ENCODE peak calls at places on chromosomes 11 and 22, in five cellular contexts. T is nephron progenitor cell; Q is neural progenitor cell; W is CD8-positive, alpha-beta T cell; A is tibial nerve. U is an unnamed sample.

GRCh38 chr11:18696638-18697225 is 1.8 kb upstream of the TMEM86A start:
- DNase-seq in T (no peak), W (no peak), Q (no peak), A (no peak), U (no peak)

GRCh38 chr11:61045271-61045670 is 57.0 kb upstream of the CD5 start:
- DNase-seq in T (no peak), A (no peak), W (no peak), Q (no peak), U (no peak)

GRCh38 chr11:102451041-102451692 is 1.4 kb downstream of the TMEM123 start:
- DNase-seq in Q (no peak), T (no peak), W (no peak), A (no peak), U (no peak)

GRCh38 chr11:128451651-128452470 is 135.5 kb downstream of the ETS1 start:
- DNase-seq in Q (peak), W (no peak), T (no peak), A (peak), U (no peak)

GRCh38 chr11:105639527-105639926 is 29.7 kb downstream of the GRIA4 start:
- DNase-seq in A (no peak), W (no peak), T (no peak), Q (no peak), U (no peak)

GRCh38 chr11:35427158-35427557 is 7.8 kb upstream of the SLC1A2 start:
- DNase-seq in A (peak), T (no peak), W (no peak), Q (no peak), U (no peak)

GRCh38 chr11:298406-299065 is 790 bp downstream of the IFITM5 start:
- DNase-seq in T (no peak), A (no peak), W (no peak), Q (no peak), U (no peak)

GRCh38 chr11:74307409-74307808 is 4.0 kb downstream of the P4HA3 start:
- DNase-seq in A (no peak), Q (no peak), T (no peak), W (no peak), U (no peak)

GRCh38 chr22:50520826-50521453 is 4.5 kb downstream of the SCO2 start:
- DNase-seq in T (no peak), Q (no peak), A (no peak), W (no peak), U (no peak)

GRCh38 chr11:57315491-57315890 is 9.3 kb downstream of the TNKS1BP1 start:
- DNase-seq in W (no peak), A (no peak), T (peak), Q (no peak), U (no peak)

GRCh38 chr22:44587004-44587793 is 89.2 kb upstream of the RTL6 start:
- DNase-seq in W (no peak), T (peak), Q (peak), A (no peak), U (no peak)

GRCh38 chr22:38193580-38193979 is 8.2 kb upstream of the MAFF start:
- DNase-seq in W (no peak), T (no peak), A (no peak), Q (no peak), U (no peak)

GRCh38 chr11:115084191-115084590 is 405.9 kb downstream of the NXPE2 start:
- DNase-seq in Q (peak), A (no peak), W (no peak), T (peak), U (peak)

GRCh38 chr22:38930512-38930911 is 26.9 kb upstream of the APOBEC3A start:
- DNase-seq in A (no peak), T (no peak), Q (no peak), W (no peak), U (no peak)

GRCh38 chr11:44775366-44776356 is 48.9 kb downstream of the TSPAN18 start:
- DNase-seq in W (peak), A (peak), T (peak), Q (peak), U (no peak)

GRCh38 chr11:83042966-83043711 is 28.6 kb downstream of the RAB30 start:
- DNase-seq in T (no peak), Q (no peak), W (no peak), A (no peak), U (no peak)

GRCh38 chr11:111788464-111788863 is 22.3 kb upstream of the PPP2R1B start:
- DNase-seq in A (no peak), T (no peak), W (no peak), Q (no peak), U (no peak)

GRCh38 chr11:45518096-45518852 is 147.1 kb downstream of the CHST1 start:
- DNase-seq in W (no peak), A (no peak), Q (peak), T (no peak), U (no peak)

GRCh38 chr22:41687901-41688364 is 734 bp downstream of the SNU13 start:
- DNase-seq in T (peak), W (no peak), Q (peak), A (peak), U (no peak)

GRCh38 chr11:107996025-107996776 is 12.5 kb upstream of the CUL5 start:
- DNase-seq in W (no peak), T (no peak), A (no peak), Q (no peak), U (no peak)

GRCh38 chr11:122108192-122108799 is 7.7 kb downstream of the BLID start:
- DNase-seq in Q (peak), W (no peak), T (peak), A (peak), U (no peak)

GRCh38 chr11:12377824-12378593 is 638 bp downstream of the PARVA start:
- DNase-seq in A (peak), T (peak), Q (peak), W (no peak), U (no peak)

GRCh38 chr11:72595292-72595684 is 78.9 kb downstream of the PDE2A start:
- DNase-seq in A (no peak), Q (peak), W (no peak), T (no peak), U (peak)

GRCh38 chr11:118295834-118296454 is 8.6 kb upstream of the CD3E start:
- DNase-seq in W (peak), Q (peak), A (no peak), T (no peak), U (no peak)

GRCh38 chr22:38296372-38296771 is 20.9 kb downstream of the CSNK1E start:
- DNase-seq in A (no peak), Q (no peak), W (no peak), T (no peak), U (no peak)

GRCh38 chr11:44389963-44390605 is 80.1 kb upstream of the ALX4 start:
- DNase-seq in T (no peak), W (no peak), Q (no peak), A (no peak), U (no peak)

GRCh38 chr11:69892986-69893555 is 73.9 kb upstream of the FGF3 start:
- DNase-seq in W (no peak), A (no peak), Q (no peak), T (no peak), U (no peak)

GRCh38 chr11:46249103-46249942 is 28.1 kb upstream of the CREB3L1 start:
- DNase-seq in Q (no peak), A (no peak), T (no peak), W (no peak), U (no peak)

GRCh38 chr11:7032692-7033091 is 12.4 kb downstream of the NLRP14 start:
- DNase-seq in T (no peak), A (no peak), W (no peak), Q (no peak), U (no peak)

GRCh38 chr11:8787372-8787771 is 104.8 kb downstream of the RPL27A start:
- DNase-seq in T (no peak), A (no peak), W (no peak), Q (no peak), U (no peak)

DNA sequence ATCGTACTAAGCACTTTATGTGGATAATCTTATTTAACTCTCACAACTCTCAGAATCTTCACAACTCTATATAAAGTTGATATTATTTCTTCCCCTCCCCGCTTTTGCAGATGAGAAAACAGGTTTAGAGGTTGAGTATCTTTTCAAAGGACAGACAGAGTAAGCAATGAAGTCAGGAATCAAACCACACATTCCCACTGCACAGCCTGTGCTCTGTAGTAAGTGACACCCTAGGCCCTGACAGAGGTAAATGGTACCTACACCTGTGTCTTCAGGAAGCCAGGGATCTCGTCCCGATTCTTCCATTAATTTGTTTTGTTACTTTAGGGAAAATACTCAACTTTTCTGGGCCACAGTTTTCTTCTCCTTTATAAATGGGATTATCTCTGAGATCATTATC is 172.5 kb upstream of the MTMR2 start:
- DNase-seq in T (no peak), A (no peak), W (no peak), Q (no peak), U (no peak)
- TF ChIP-seq CTCF in T (no peak), A (no peak), W (no peak), Q (no peak), U (no peak)

GRCh38 chr22:32827061-32827602 is 25.6 kb downstream of the TIMP3 start:
- DNase-seq in T (no peak), Q (no peak), W (no peak), A (no peak), U (no peak)

GRCh38 chr22:32829451-32829851 is 27.9 kb downstream of the TIMP3 start:
- DNase-seq in Q (no peak), W (no peak), A (no peak), T (no peak), U (no peak)

GRCh38 chr22:32828150-32828549 is 26.6 kb downstream of the TIMP3 start:
- DNase-seq in Q (no peak), T (no peak), A (no peak), W (no peak), U (no peak)

GRCh38 chr22:32830473-32830872 is 29.0 kb downstream of the TIMP3 start:
- DNase-seq in Q (peak), W (no peak), T (peak), A (no peak), U (no peak)

GRCh38 chr22:32828561-32828960 is 27.1 kb downstream of the TIMP3 start:
- DNase-seq in W (no peak), Q (no peak), A (no peak), T (no peak), U (no peak)
- TF ChIP-seq CTCF in W (no peak), Q (no peak), A (no peak), T (no peak), U (no peak)

DNA sequence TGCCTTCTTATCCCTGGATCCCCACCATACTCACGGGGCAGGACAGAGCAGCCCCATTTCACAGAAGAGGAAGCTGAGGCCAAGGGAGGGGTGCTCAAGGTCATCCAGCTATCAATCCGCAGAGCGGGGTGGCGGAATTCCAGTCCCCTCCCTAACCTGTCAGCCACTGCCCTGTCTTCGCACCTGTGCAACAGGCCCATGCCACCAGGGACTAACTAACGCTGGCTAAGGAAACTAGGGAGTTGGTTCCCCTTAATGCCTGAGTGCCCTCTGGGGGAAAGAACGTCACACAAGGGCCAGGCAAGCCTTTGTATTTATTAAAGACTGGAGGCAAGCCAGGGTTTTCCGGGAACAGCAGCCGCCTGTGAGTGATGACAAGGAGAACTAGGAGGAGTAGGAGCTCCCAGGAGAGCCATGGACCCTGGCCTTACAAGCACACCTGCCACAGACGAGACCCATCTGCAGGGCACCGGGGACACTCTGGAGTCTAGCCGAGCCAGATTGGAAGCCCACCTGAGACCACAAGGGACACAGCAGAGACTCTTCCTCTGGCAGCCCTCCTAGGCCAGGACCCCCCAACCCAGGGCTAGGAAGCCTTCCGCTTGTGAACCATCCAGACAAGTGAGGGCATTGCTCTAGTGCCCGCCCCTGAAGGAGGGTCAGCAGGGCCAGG is 64.4 kb downstream of the MYH9 start:
- DNase-seq in T (no peak), W (no peak), A (peak), Q (no peak), U (no peak)
- TF ChIP-seq CTCF in T (no peak), W (no peak), A (no peak), Q (no peak), U (no peak)

GRCh38 chr22:22593964-22594656 is 35.0 kb upstream of the PRAME start:
- DNase-seq in Q (peak), A (peak), T (peak), W (peak), U (no peak)
- TF ChIP-seq CTCF in Q (peak), A (peak), T (peak), W (peak), U (peak)

GRCh38 chr11:116680349-116681125 is 92.2 kb downstream of the BUD13 start:
- DNase-seq in Q (no peak), A (no peak), W (no peak), T (no peak), U (no peak)
- TF ChIP-seq CTCF in Q (no peak), A (no peak), W (no peak), T (no peak), U (no peak)

GRCh38 chr22:20957118-20957690 is 9.9 kb upstream of the AIFM3 start:
- DNase-seq in T (peak), W (no peak), Q (peak), A (no peak), U (no peak)
- TF ChIP-seq CTCF in T (no peak), W (no peak), Q (no peak), A (no peak), U (no peak)

GRCh38 chr22:30829901-30830550 is 135.4 kb downstream of the OSBP2 start:
- DNase-seq in A (no peak), W (no peak), T (no peak), Q (no peak), U (no peak)
- TF ChIP-seq CTCF in A (no peak), W (no peak), T (no peak), Q (no peak), U (no peak)